ENCODE peak calls at places on chromosomes 4 and X, in seven cellular contexts. L is stimulated activated CD4-positive, alpha-beta T cell treated with anti-CD3 and anti-CD28 coated beads, Interleukin-15, amount 100 ng/mL, for 24 hours; V is A673; T is neuronal stem cell; G is KBM-7; E is dorsolateral prefrontal cortex; O is GM13977. A is an unnamed sample.

GRCh38 chr4:73740353-73740778 is at the start of gene CXCL8:
- DNase-seq in O (no peak), V (peak; percentile 79), G (peak; percentile 85), T (no peak), L (no peak), E (no peak), A (no peak)

GRCh38 chrX:51461053-51462050 is 35.0 kb downstream of the NUDT11 start:
- DNase-seq in T (peak; percentile 15), E (no peak), V (peak; percentile 71), G (peak; percentile 51), O (peak; percentile 30), L (peak; percentile 2), A (no peak)

GRCh38 chr4:932713-933070 is 432 bp downstream of the TMEM175 start:
- DNase-seq in O (no peak), G (no peak), V (no peak), L (no peak), T (peak; percentile 38), E (no peak), A (no peak)

GRCh38 chr4:128294464-128294863 is 6.9 kb upstream of the PGRMC2 start:
- DNase-seq in V (no peak), T (no peak), L (no peak), O (no peak), G (no peak), E (no peak), A (no peak)

GRCh38 chrX:1424452-1424851 is 28.3 kb downstream of the ASMTL start:
- DNase-seq in E (no peak), L (no peak), T (no peak), O (no peak), G (no peak), V (no peak), A (no peak)

GRCh38 chrX:288561-288991 is 7.4 kb downstream of the PLCXD1 start:
- DNase-seq in G (no peak), T (no peak), L (no peak), O (no peak), E (no peak), V (no peak), A (no peak)

GRCh38 chr4:47736555-47736954 is 101.3 kb downstream of the CORIN start:
- DNase-seq in O (no peak), E (no peak), G (no peak), L (no peak), T (no peak), V (no peak), A (no peak)

GRCh38 chr4:91171217-91171616 is 1044.0 kb downstream of the CCSER1 start:
- DNase-seq in V (no peak), O (no peak), G (no peak), L (no peak), E (no peak), T (no peak), A (no peak)

GRCh38 chr4:123505077-123505456 is 108.5 kb downstream of the SPRY1 start:
- DNase-seq in T (no peak), L (no peak), O (no peak), G (no peak), E (no peak), V (no peak), A (no peak)

GRCh38 chrX:25004485-25005032 is 11.2 kb downstream of the ARX start:
- DNase-seq in O (no peak), G (no peak), T (no peak), L (no peak), E (no peak), V (no peak), A (no peak)

GRCh38 chr4:73870260-73870659 is 1.1 kb downstream of the CXCL1 start:
- DNase-seq in T (no peak), O (no peak), E (no peak), V (no peak), G (no peak), L (no peak), A (no peak)

GRCh38 chr4:80471701-80472100 is 136.2 kb downstream of the CFAP299 start:
- DNase-seq in E (no peak), V (no peak), T (no peak), L (no peak), O (no peak), G (no peak), A (no peak)

GRCh38 chrX:77442728-77443127 is 4.5 kb upstream of the FGF16 start:
- DNase-seq in O (no peak), L (no peak), G (no peak), T (no peak), E (no peak), V (no peak), A (no peak)

GRCh38 chr4:164488114-164488513 is 265.8 kb upstream of the SMIM31 start:
- DNase-seq in G (no peak), V (no peak), L (no peak), E (no peak), T (no peak), O (no peak), A (no peak)

A was measured in GM06990.